ENCODE peak calls at places on chromosomes 16 and 17, in nine cellular contexts. X is heart right ventricle; D is adipocyte; E is K562; J is stimulated activated CD4-positive, alpha-beta T cell treated with anti-CD3 and anti-CD28 coated beads, Interleukin-2, amount 100 ng/mL, for 24 hours; G is HT1080; O is spleen; S is omental fat pad; R is Calu3. C is an unnamed sample.

GRCh38 chr17:27904534-27904933 is 11.4 kb upstream of the LYRM9 start:
- DNase-seq in X (no peak), D (no peak), E (no peak), J (no peak), G (no peak), O (no peak), S (no peak), R (no peak), C (no peak)

GRCh38 chr17:77164483-77165030 is 23.8 kb downstream of the SEC14L1 start:
- DNase-seq in X (peak; percentile 34), D (no peak), E (no peak), J (no peak), G (peak; percentile 25), O (no peak), S (no peak), R (no peak), C (no peak)

GRCh38 chr17:77254961-77255741 is 114.4 kb downstream of the SEC14L1 start:
- DNase-seq in X (no peak), D (peak; percentile 92), E (no peak), J (no peak), G (peak; percentile 97), O (no peak), S (no peak), R (peak; percentile 96), C (no peak)

GRCh38 chr17:5032865-5033264 is 2.4 kb downstream of the SLC52A1 start:
- DNase-seq in X (no peak), D (no peak), E (no peak), J (no peak), G (no peak), O (no peak), S (no peak), R (no peak), C (no peak)

GRCh38 chr17:50636145-50636803 is 1.6 kb downstream of the ABCC3 start:
- DNase-seq in X (no peak), D (peak; percentile 45), E (no peak), J (no peak), G (no peak), O (no peak), S (no peak), R (no peak), C (no peak)

GRCh38 chr16:11386791-11387546 is 41.7 kb downstream of the RMI2 start:
- DNase-seq in X (no peak), D (peak; percentile 41), E (peak; percentile 78), J (no peak), G (no peak), O (peak; percentile 74), S (no peak), R (no peak), C (no peak)

GRCh38 chr17:43846963-43847369 is at the start of gene CD300LG:
- DNase-seq in X (peak; percentile 49), D (no peak), E (no peak), J (no peak), G (no peak), O (no peak), S (no peak), R (no peak), C (no peak)

GRCh38 chr17:83196088-83196765 is 116.8 kb downstream of the METRNL start:
- DNase-seq in X (no peak), D (peak; percentile 70), E (no peak), J (no peak), G (no peak), O (peak; percentile 68), S (peak; percentile 18), R (no peak), C (no peak)

GRCh38 chr17:45218895-45219661 is 2.6 kb upstream of the FMNL1 start:
- DNase-seq in X (peak; percentile 86), D (peak; percentile 95), E (peak; percentile 75), J (peak; percentile 93), G (peak; percentile 70), O (peak; percentile 94), S (peak; percentile 100), R (peak; percentile 95), C (peak; percentile 94)

GRCh38 chr17:32627233-32628008 is 140.6 kb downstream of the CDK5R1 start:
- DNase-seq in X (no peak), D (no peak), E (no peak), J (no peak), G (peak; percentile 13), O (no peak), S (no peak), R (no peak), C (no peak)

GRCh38 chr16:48353565-48354163 is 31.5 kb downstream of the SIAH1 start:
- DNase-seq in X (peak; percentile 61), D (peak; percentile 81), E (peak; percentile 76), J (peak; percentile 66), G (peak; percentile 61), O (peak; percentile 84), S (no peak), R (peak; percentile 76), C (peak; percentile 65)